ENCODE peak calls at places on chromosome 17, in seven cellular contexts. A is tibial nerve, Y is lower lobe of right lung, L is heart left ventricle, G is adrenal gland, S is K562, T is GM12865. P is an unnamed sample.

GRCh38 chr17:31448467-31449077 is 57.1 kb downstream of the RAB11FIP4 start:
- DNase-seq in Y (no peak), S (no peak), L (no peak), T (no peak), A (no peak), G (no peak), P (peak; percentile 77)

GRCh38 chr17:39283098-39283497 is 57.4 kb upstream of the STAC2 start:
- DNase-seq in A (no peak), L (no peak), G (no peak), T (no peak), Y (no peak), S (no peak), P (no peak)

GRCh38 chr17:50196826-50197225 is 4.6 kb downstream of the COL1A1 start:
- DNase-seq in Y (no peak), A (no peak), G (no peak), S (no peak), T (no peak), L (no peak), P (peak; percentile 78)

GRCh38 chr17:62713096-62713870 is 85.8 kb downstream of the MRC2 start:
- DNase-seq in L (no peak), Y (no peak), A (no peak), G (no peak), S (no peak), T (no peak), P (no peak)

GRCh38 chr17:78661092-78661770 is 84.0 kb upstream of the DNAH17 start:
- DNase-seq in L (no peak), G (no peak), A (no peak), T (no peak), Y (no peak), S (no peak), P (no peak)

GRCh38 chr17:70021726-70022125 is 53.3 kb upstream of the KCNJ16 start:
- DNase-seq in T (no peak), S (no peak), G (no peak), A (no peak), L (no peak), Y (no peak), P (peak; percentile 17)

GRCh38 chr17:55324296-55324978 is 59.7 kb downstream of the HLF start:
- DNase-seq in L (no peak), G (no peak), S (no peak), Y (no peak), T (no peak), A (no peak), P (no peak)

GRCh38 chr17:18948476-18949006 is 3.4 kb upstream of the SLC5A10 start:
- DNase-seq in G (no peak), L (no peak), Y (no peak), S (no peak), T (no peak), A (no peak), P (no peak)

GRCh38 chr17:20008242-20009051 is 712 bp upstream of the SPECC1 start:
- DNase-seq in S (peak; percentile 50), Y (peak; percentile 54), A (no peak), L (peak; percentile 45), G (peak; percentile 31), T (peak; percentile 11), P (no peak)

GRCh38 chr17:54892360-54892759 is 8.3 kb upstream of the TOM1L1 start:
- DNase-seq in L (no peak), S (no peak), A (no peak), Y (no peak), T (no peak), G (no peak), P (no peak)

GRCh38 chr17:18368948-18369347 is 5.6 kb upstream of the SHMT1 start:
- DNase-seq in G (no peak), S (no peak), A (no peak), Y (no peak), L (no peak), T (no peak), P (no peak)

GRCh38 chr17:75485688-75486087 is 29.3 kb downstream of the TMEM94 start:
- DNase-seq in L (no peak), G (no peak), Y (peak; percentile 29), S (no peak), T (no peak), A (no peak), P (no peak)

GRCh38 chr17:75486151-75486550 is 29.2 kb downstream of the CASKIN2 start:
- DNase-seq in L (peak; percentile 26), S (no peak), T (no peak), A (no peak), Y (peak; percentile 47), G (no peak), P (no peak)

GRCh38 chr17:75488693-75489510 is 26.4 kb downstream of the CASKIN2 start:
- DNase-seq in S (no peak), G (no peak), T (no peak), L (no peak), A (no peak), Y (no peak), P (no peak)

GRCh38 chr17:75486951-75487350 is 28.4 kb downstream of the CASKIN2 start:
- DNase-seq in A (no peak), Y (no peak), S (no peak), T (no peak), L (no peak), G (no peak), P (no peak)

GRCh38 chr17:75487351-75488070 is 27.8 kb downstream of the CASKIN2 start:
- DNase-seq in Y (peak; percentile 68), S (peak; percentile 52), L (peak; percentile 70), G (no peak), T (peak; percentile 61), A (no peak), P (no peak)
- TF ChIP-seq CTCF in Y (peak; percentile 26), S (peak; percentile 60), L (no peak), G (no peak), T (no peak), A (no peak), P (no peak)

GRCh38 chr17:48634446-48635208 is 8.5 kb upstream of the HOXB9 start:
- DNase-seq in G (no peak), Y (no peak), L (no peak), S (no peak), T (no peak), A (no peak), P (no peak)

GRCh38 chr17:48639136-48639535 is 13.0 kb upstream of the HOXB9 start:
- DNase-seq in Y (no peak), G (no peak), T (no peak), S (peak; percentile 68), A (no peak), L (no peak), P (no peak)

GRCh38 chr17:48633266-48633816 is 7.2 kb upstream of the HOXB9 start:
- DNase-seq in G (peak; percentile 13), L (no peak), A (no peak), Y (no peak), T (no peak), S (no peak), P (no peak)

GRCh38 chr17:48637323-48638260 is 11.4 kb upstream of the HOXB9 start:
- DNase-seq in A (no peak), T (no peak), Y (no peak), G (no peak), S (no peak), L (no peak), P (peak; percentile 77)

GRCh38 chr17:48636177-48637018 is 10.2 kb upstream of the HOXB9 start:
- DNase-seq in S (peak; percentile 84), A (peak; percentile 26), G (peak; percentile 69), L (peak; percentile 58), T (peak; percentile 77), Y (peak; percentile 70), P (peak; percentile 51)
- H3K4me3 ChIP-seq in S (no peak overlapping the region), A (no peak overlapping the region), G (no peak overlapping the region), L (no peak overlapping the region), T (no peak overlapping the region), Y (no peak overlapping the region), P (no peak overlapping the region)

GRCh38 chr17:74541176-74542111 is 4.5 kb downstream of the CD300C start:
- DNase-seq in T (no peak), Y (peak; percentile 34), G (no peak), L (no peak), S (no peak), A (no peak), P (no peak)
- TF ChIP-seq CTCF in T (no peak), Y (no peak), G (no peak), L (no peak), S (no peak), A (no peak), P (no peak)

DNA sequence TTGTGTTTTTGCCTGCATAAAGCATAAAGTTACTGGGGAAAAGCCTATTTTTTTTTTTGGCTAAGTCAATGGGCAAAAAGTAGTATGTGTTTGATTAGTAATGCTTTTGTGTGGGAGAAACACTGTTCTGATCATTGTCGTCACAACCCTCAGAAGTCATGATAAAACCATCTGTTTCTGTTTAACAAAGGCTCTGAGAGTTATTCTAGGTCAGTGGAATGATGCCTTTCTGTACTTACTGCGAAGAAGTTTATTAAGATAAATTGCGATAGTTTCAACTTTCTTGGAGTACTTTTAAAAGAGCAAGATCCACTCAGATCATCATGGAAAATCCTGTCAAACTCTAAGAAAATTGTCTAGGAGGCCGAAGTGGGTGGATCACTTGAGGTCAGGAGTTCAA is 80.9 kb downstream of the PRKCA start:
- DNase-seq in G (no peak), S (no peak), L (no peak), Y (no peak), A (no peak), T (no peak), P (peak; percentile 99)
- H3K4me3 ChIP-seq in G (no peak overlapping the region), S (no peak overlapping the region), L (no peak overlapping the region), Y (no peak overlapping the region), A (no peak overlapping the region), T (no peak overlapping the region), P (no peak overlapping the region)

GRCh38 chr17:16314859-16315258 is 38.4 kb downstream of the CENPV start:
- DNase-seq in T (no peak), L (no peak), G (no peak), Y (no peak), S (no peak), A (no peak), P (no peak)
- TF ChIP-seq CTCF in T (no peak), L (no peak), G (no peak), Y (no peak), S (no peak), A (no peak), P (no peak)

GRCh38 chr17:56979091-56979480 is 1.2 kb downstream of the SCPEP1 start:
- DNase-seq in L (no peak), A (no peak), Y (no peak), G (no peak), T (peak; percentile 28), S (peak; percentile 9), P (peak; percentile 5)
- H3K4me3 ChIP-seq in L (peak overlapping the region; percentile 59), A (peak overlapping the region; percentile 65), Y (peak overlapping the region; percentile 59), G (peak overlapping the region; percentile 73), T (peak overlapping the region; percentile 66), S (no peak overlapping the region), P (peak overlapping the region; percentile 90)

GRCh38 chr17:81825841-81826471 is 7.1 kb downstream of the MCRIP1 start:
- DNase-seq in L (no peak), Y (no peak), T (no peak), S (peak; percentile 44), A (no peak), G (no peak), P (no peak)
- TF ChIP-seq CTCF in L (no peak), Y (no peak), T (no peak), S (peak; percentile 43), A (no peak), G (no peak), P (no peak)